ENCODE peak calls at places on chromosome 13, in five cellular contexts. O is uterus, L is esophagus muscularis mucosa, W is thoracic aorta, E is fibroblast of lung. V is an unnamed sample.

GRCh38 chr13:38965281-38965680 is 25.4 kb downstream of the STOML3 start:
- DNase-seq in O (no peak), L (no peak), W (no peak), E (no peak), V (no peak)

GRCh38 chr13:57044910-57045309 is 95.8 kb upstream of the PRR20A start:
- DNase-seq in O (no peak), L (no peak), W (no peak), E (no peak), V (no peak)

GRCh38 chr13:62482351-62482750 is 1066.7 kb upstream of the PCDH20 start:
- DNase-seq in O (no peak), L (no peak), W (no peak), E (peak; percentile 18), V (peak; percentile 1)

GRCh38 chr13:44972956-44973581 is 16.2 kb downstream of the NUFIP1 start:
- DNase-seq in O (no peak), L (no peak), W (no peak), E (peak; percentile 41), V (no peak)

GRCh38 chr13:21071894-21072293 is 10.5 kb upstream of the LATS2 start:
- DNase-seq in O (no peak), L (no peak), W (no peak), E (peak; percentile 39), V (peak; percentile 40)

GRCh38 chr13:23643828-23644419 is 73.7 kb downstream of the TNFRSF19 start:
- DNase-seq in O (no peak), L (no peak), W (no peak), E (no peak), V (no peak)

GRCh38 chr13:38686635-38687245 is at the start of gene FREM2:
- DNase-seq in O (peak; percentile 15), L (no peak), W (no peak), E (peak; percentile 59), V (peak; percentile 53)

GRCh38 chr13:23292596-23292995 is 111.8 kb downstream of the SGCG start:
- DNase-seq in O (no peak), L (no peak), W (no peak), E (peak; percentile 12), V (no peak)

GRCh38 chr13:111210082-111210481 is 95.0 kb downstream of the ARHGEF7 start:
- DNase-seq in O (no peak), L (no peak), W (no peak), E (no peak), V (no peak)

GRCh38 chr13:44373601-44374347 is at the start of gene SERP2:
- DNase-seq in O (peak; percentile 60), L (no peak), W (no peak), E (peak; percentile 34), V (peak; percentile 17)

GRCh38 chr13:95552539-95553270 is at the start of gene CLDN10:
- DNase-seq in O (no peak), L (no peak), W (no peak), E (no peak), V (no peak)

GRCh38 chr13:38308736-38309135 is 40.9 kb upstream of the UFM1 start:
- DNase-seq in O (no peak), L (no peak), W (no peak), E (peak; percentile 76), V (peak; percentile 73)

GRCh38 chr13:93388701-93389100 is 162.1 kb downstream of the GPC6 start:
- DNase-seq in O (no peak), L (no peak), W (no peak), E (peak; percentile 62), V (peak; percentile 53)

GRCh38 chr13:60701919-60702318 is 304.9 kb downstream of the TDRD3 start:
- DNase-seq in O (no peak), L (no peak), W (no peak), E (no peak), V (no peak)

GRCh38 chr13:23554000-23554399 is 16.2 kb upstream of the TNFRSF19 start:
- DNase-seq in O (no peak), L (peak; percentile 77), W (no peak), E (peak; percentile 22), V (no peak)

GRCh38 chr13:27551563-27551962 is 68.8 kb downstream of the LNX2 start:
- DNase-seq in O (no peak), L (no peak), W (no peak), E (no peak), V (no peak)

GRCh38 chr13:20230913-20231838 is 943 bp downstream of the GJB6 start:
- DNase-seq in O (no peak), L (peak; percentile 81), W (no peak), E (no peak), V (no peak)

GRCh38 chr13:94143624-94144350 is 335.7 kb downstream of the DCT start:
- DNase-seq in O (no peak), L (no peak), W (no peak), E (no peak), V (no peak)

GRCh38 chr13:60170414-60170813 is 6.7 kb upstream of the DIAPH3 start:
- DNase-seq in O (no peak), L (no peak), W (no peak), E (no peak), V (no peak)

GRCh38 chr13:45718063-45718462 is 15.9 kb downstream of the CBY2 start:
- DNase-seq in O (no peak), L (no peak), W (no peak), E (peak; percentile 15), V (peak; percentile 3)

GRCh38 chr13:20461481-20461859 is 64.2 kb downstream of the CRYL1 start:
- DNase-seq in O (no peak), L (peak; percentile 80), W (no peak), E (peak; percentile 79), V (peak; percentile 75)

GRCh38 chr13:27975579-27976361 is 6.7 kb upstream of the CDX2 start:
- DNase-seq in O (no peak), L (no peak), W (no peak), E (no peak), V (no peak)

GRCh38 chr13:21913010-21913409 is 242.1 kb downstream of the FGF9 start:
- DNase-seq in O (no peak), L (no peak), W (no peak), E (no peak), V (no peak)

GRCh38 chr13:60410299-60410698 is 13.3 kb downstream of the TDRD3 start:
- DNase-seq in O (no peak), L (no peak), W (no peak), E (no peak), V (no peak)

GRCh38 chr13:44929691-44930090 is 59.6 kb downstream of the NUFIP1 start:
- DNase-seq in O (no peak), L (no peak), W (no peak), E (no peak), V (no peak)

GRCh38 chr13:86510792-86511191 is 711.6 kb upstream of the SLITRK6 start:
- DNase-seq in O (no peak), L (no peak), W (no peak), E (no peak), V (no peak)

GRCh38 chr13:73945871-73946270 is 188.3 kb downstream of the KLF12 start:
- DNase-seq in O (no peak), L (no peak), W (no peak), E (peak; percentile 57), V (peak; percentile 34)

GRCh38 chr13:45511310-45512147 is 46.8 kb downstream of the COG3 start:
- DNase-seq in O (no peak), L (no peak), W (no peak), E (peak; percentile 64), V (peak; percentile 34)

GRCh38 chr13:85828094-85828684 is 29.0 kb upstream of the SLITRK6 start:
- DNase-seq in O (no peak), L (no peak), W (no peak), E (peak; percentile 4), V (peak; percentile 1)

GRCh38 chr13:31074750-31075149 is 87.0 kb downstream of the HSPH1 start:
- DNase-seq in O (no peak), L (no peak), W (no peak), E (no peak), V (no peak)

GRCh38 chr13:31767175-31767900 is 28.0 kb downstream of the RXFP2 start:
- DNase-seq in O (no peak), L (no peak), W (no peak), E (peak; percentile 98), V (peak; percentile 98)

GRCh38 chr13:48775804-48776203 is 122.1 kb downstream of the CYSLTR2 start:
- DNase-seq in O (no peak), L (no peak), W (no peak), E (peak; percentile 97), V (peak; percentile 97)

GRCh38 chr13:29106651-29107050 is 286.5 kb downstream of the MTUS2 start:
- DNase-seq in O (no peak), L (no peak), W (no peak), E (no peak), V (no peak)
- H3K27ac ChIP-seq in O (no peak overlapping the region), L (no peak overlapping the region), W (peak overlapping the region; percentile 8), E (no peak overlapping the region), V (no peak overlapping the region)

DNA sequence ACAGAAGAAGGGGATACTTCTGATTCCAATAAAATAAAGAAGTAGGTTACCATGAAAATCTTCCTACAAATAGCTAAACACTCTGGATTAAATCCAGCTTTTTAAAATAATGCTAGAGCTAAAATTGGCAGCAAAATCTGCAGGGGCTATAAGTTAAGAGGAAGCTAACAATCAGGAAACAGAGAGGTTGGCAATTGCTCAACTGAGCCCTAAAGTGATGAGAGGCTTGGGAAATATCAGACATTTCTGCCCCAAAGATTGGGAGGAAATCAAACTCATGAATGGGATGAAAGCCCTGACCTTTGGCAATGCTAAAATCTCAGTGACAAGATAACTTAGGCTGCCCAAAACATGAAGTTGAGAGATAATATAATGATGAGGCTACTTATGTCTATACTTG is 1438.0 kb downstream of the EFNB2 start:
- DNase-seq in O (no peak), L (no peak), W (no peak), E (no peak), V (no peak)
- H3K4me3 ChIP-seq in O (no peak overlapping the region), L (no peak overlapping the region), W (no peak overlapping the region), E (no peak overlapping the region), V (no peak overlapping the region)

GRCh38 chr13:35840991-35841604 is 290.1 kb downstream of the DCLK1 start:
- DNase-seq in O (no peak), L (no peak), W (no peak), E (peak; percentile 45), V (peak; percentile 24)
- H3K27ac ChIP-seq in O (peak overlapping the region; percentile 23), L (peak overlapping the region; percentile 22), W (no peak overlapping the region), E (no peak overlapping the region), V (no peak overlapping the region)

GRCh38 chr13:25044071-25044470 is 51.9 kb upstream of the PABPC3 start:
- DNase-seq in O (no peak), L (no peak), W (no peak), E (no peak), V (no peak)

GRCh38 chr13:25046985-25047660 is 48.8 kb upstream of the PABPC3 start:
- DNase-seq in O (no peak), L (no peak), W (no peak), E (peak; percentile 49), V (peak; percentile 26)

GRCh38 chr13:25042141-25042540 is 53.8 kb upstream of the PABPC3 start:
- DNase-seq in O (no peak), L (no peak), W (no peak), E (no peak), V (no peak)

GRCh38 chr13:25051065-25051464 is 44.9 kb upstream of the PABPC3 start:
- DNase-seq in O (no peak), L (no peak), W (no peak), E (no peak), V (no peak)

GRCh38 chr13:25046274-25046984 is 49.5 kb upstream of the PABPC3 start:
- DNase-seq in O (no peak), L (no peak), W (no peak), E (no peak), V (no peak)
- H3K4me3 ChIP-seq in O (no peak overlapping the region), L (peak overlapping the region; percentile 46), W (peak overlapping the region; percentile 68), E (peak overlapping the region; percentile 37), V (peak overlapping the region; percentile 61)